ENCODE peak calls at places on chromosomes 7 and 10, in six cellular contexts. K is K562, S is fibroblast of lung, Y is astrocyte, B is hepatocyte, W is GM23248. U is an unnamed sample. For H3K79me2, the result is how much of the 10 kb centered on the place peaks cover.

GRCh38 chr7:90692947-90693346 is 96.8 kb downstream of the CDK14 start:
- DNase-seq in Y (no peak), S (peak), W (peak), B (no peak), K (no peak), U (no peak)

GRCh38 chr7:34066968-34067367 is 161.6 kb downstream of the BMPER start:
- DNase-seq in B (no peak), Y (no peak), S (no peak), W (no peak), K (no peak), U (peak)

GRCh38 chr10:132075909-132076577 is 10.3 kb downstream of the JAKMIP3 start:
- DNase-seq in K (no peak), Y (no peak), S (no peak), B (no peak), W (no peak), U (no peak)

GRCh38 chr10:28105561-28105960 is 106.7 kb upstream of the ODAD2 start:
- DNase-seq in S (no peak), K (no peak), Y (no peak), B (no peak), W (peak), U (no peak)

GRCh38 chr10:30215631-30216030 is 133.4 kb downstream of the MTPAP start:
- DNase-seq in S (no peak), B (no peak), W (peak), Y (no peak), K (no peak), U (no peak)

GRCh38 chr10:98045785-98046389 is 15.5 kb upstream of the CRTAC1 start:
- DNase-seq in K (peak), S (peak), Y (peak), B (peak), W (peak), U (peak)

GRCh38 chr10:32332299-32332750 is 14.6 kb downstream of the EPC1 start:
- DNase-seq in S (peak), B (peak), W (no peak), K (peak), Y (peak), U (peak)

GRCh38 chr7:143284591-143285453 is at the start of gene TMEM139:
- DNase-seq in K (peak), W (peak), Y (no peak), S (no peak), B (peak), U (peak)

GRCh38 chr7:121062684-121063279 is 74.3 kb downstream of the CPED1 start:
- DNase-seq in W (no peak), S (no peak), K (peak), B (no peak), Y (no peak), U (no peak)

GRCh38 chr10:34380816-34381215 is 434.3 kb downstream of the PARD3 start:
- DNase-seq in S (no peak), Y (no peak), K (no peak), B (no peak), W (no peak), U (no peak)

GRCh38 chr7:35003679-35004278 is 33.5 kb downstream of the DPY19L1 start:
- DNase-seq in K (peak), W (peak), B (peak), S (peak), Y (peak), U (peak)

GRCh38 chr10:99926925-99927718 is 82.6 kb downstream of the DNMBP start:
- DNase-seq in W (peak), B (peak), Y (peak), S (peak), K (no peak), U (peak)

GRCh38 chr10:91598211-91598981 is 34.5 kb downstream of the PPP1R3C start:
- DNase-seq in K (no peak), S (peak), W (peak), Y (peak), B (peak), U (peak)

GRCh38 chr10:13632879-13633437 is 46.2 kb downstream of the PRPF18 start:
- DNase-seq in W (no peak), S (no peak), Y (no peak), B (no peak), K (no peak), U (no peak)

GRCh38 chr10:100006241-100006886 is 3.4 kb downstream of the DNMBP start:
- DNase-seq in K (peak), Y (peak), S (peak), B (peak), W (peak), U (peak)

GRCh38 chr7:149886018-149886416 is 12.2 kb downstream of the ATP6V0E2 start:
- DNase-seq in Y (no peak), B (no peak), K (no peak), S (no peak), W (no peak), U (no peak)

GRCh38 chr7:114901771-114902170 is 20.1 kb upstream of the MDFIC start:
- DNase-seq in K (no peak), Y (peak), W (peak), S (peak), B (peak), U (peak)

GRCh38 chr10:124576526-124577420 is 115.2 kb downstream of the LHPP start:
- DNase-seq in S (no peak), Y (no peak), W (no peak), K (no peak), B (no peak), U (no peak)

GRCh38 chr7:36273836-36274235 is 115.8 kb upstream of the ANLN start:
- DNase-seq in W (no peak), S (no peak), B (peak), K (no peak), Y (no peak), U (no peak)

GRCh38 chr10:27709304-27709703 is 36.3 kb downstream of the MKX start:
- DNase-seq in W (no peak), S (no peak), B (no peak), Y (no peak), K (no peak), U (peak)

GRCh38 chr7:75823198-75823910 is 9.7 kb upstream of the CCL24 start:
- DNase-seq in B (no peak), K (no peak), Y (no peak), S (no peak), W (no peak), U (peak)

GRCh38 chr10:87054373-87055295 is 34.5 kb downstream of the FAM25A start:
- DNase-seq in S (peak), W (peak), K (no peak), Y (peak), B (peak), U (no peak)

GRCh38 chr10:21173433-21173963 is 276.4 kb upstream of the NEBL start:
- DNase-seq in Y (no peak), B (peak), K (no peak), W (no peak), S (no peak), U (no peak)

GRCh38 chr10:118741994-118742393 is 12.8 kb downstream of the CACUL1 start:
- DNase-seq in Y (peak), K (no peak), B (no peak), W (no peak), S (peak), U (peak)
- H3K79me2 ChIP-seq in Y (half or more), K (half or more), B (half or more), W (half or more), S (half or more), U (half or more)

GRCh38 chr10:71209324-71210030 is 2.9 kb upstream of the UNC5B start:
- DNase-seq in K (no peak), S (no peak), Y (no peak), W (no peak), B (no peak), U (no peak)
- TF ChIP-seq EZH2 in K (no peak), S (no peak), Y (peak), W (no peak), B (no peak), U (no peak)

GRCh38 chr7:154987571-154987970 is 15.4 kb downstream of the PAXIP1 start:
- DNase-seq in B (no peak), Y (no peak), K (no peak), W (no peak), S (no peak), U (no peak)

GRCh38 chr7:154984601-154985188 is 18.2 kb downstream of the PAXIP1 start:
- DNase-seq in S (no peak), Y (no peak), W (peak), B (no peak), K (no peak), U (no peak)

GRCh38 chr7:154990964-154991514 is 11.9 kb downstream of the PAXIP1 start:
- DNase-seq in W (no peak), S (no peak), Y (no peak), B (no peak), K (no peak), U (no peak)

GRCh38 chr7:154986200-154986599 is 16.7 kb downstream of the PAXIP1 start:
- DNase-seq in W (no peak), Y (no peak), S (no peak), B (no peak), K (no peak), U (no peak)

GRCh38 chr7:154985230-154985629 is 17.7 kb downstream of the PAXIP1 start:
- DNase-seq in W (no peak), Y (no peak), S (no peak), K (no peak), B (no peak), U (no peak)
- H3K79me2 ChIP-seq in W (under half), Y (under half), S (under half), K (under half), B (under half), U (under half)

GRCh38 chr7:27154369-27154768 is 2.0 kb upstream of the HOXA3 start:
- DNase-seq in K (no peak), B (no peak), W (no peak), Y (no peak), S (no peak), U (no peak)

GRCh38 chr7:27155816-27156507 is 513 bp downstream of the HOXA7 start:
- DNase-seq in S (no peak), W (peak), K (no peak), Y (no peak), B (no peak), U (peak)

GRCh38 chr7:27156508-27156898 is at the start of gene HOXA7:
- DNase-seq in Y (no peak), B (no peak), K (no peak), W (peak), S (no peak), U (no peak)

GRCh38 chr7:27153526-27153925 is 1.1 kb upstream of the HOXA3 start:
- DNase-seq in Y (no peak), S (no peak), W (no peak), K (no peak), B (no peak), U (no peak)

DNA sequence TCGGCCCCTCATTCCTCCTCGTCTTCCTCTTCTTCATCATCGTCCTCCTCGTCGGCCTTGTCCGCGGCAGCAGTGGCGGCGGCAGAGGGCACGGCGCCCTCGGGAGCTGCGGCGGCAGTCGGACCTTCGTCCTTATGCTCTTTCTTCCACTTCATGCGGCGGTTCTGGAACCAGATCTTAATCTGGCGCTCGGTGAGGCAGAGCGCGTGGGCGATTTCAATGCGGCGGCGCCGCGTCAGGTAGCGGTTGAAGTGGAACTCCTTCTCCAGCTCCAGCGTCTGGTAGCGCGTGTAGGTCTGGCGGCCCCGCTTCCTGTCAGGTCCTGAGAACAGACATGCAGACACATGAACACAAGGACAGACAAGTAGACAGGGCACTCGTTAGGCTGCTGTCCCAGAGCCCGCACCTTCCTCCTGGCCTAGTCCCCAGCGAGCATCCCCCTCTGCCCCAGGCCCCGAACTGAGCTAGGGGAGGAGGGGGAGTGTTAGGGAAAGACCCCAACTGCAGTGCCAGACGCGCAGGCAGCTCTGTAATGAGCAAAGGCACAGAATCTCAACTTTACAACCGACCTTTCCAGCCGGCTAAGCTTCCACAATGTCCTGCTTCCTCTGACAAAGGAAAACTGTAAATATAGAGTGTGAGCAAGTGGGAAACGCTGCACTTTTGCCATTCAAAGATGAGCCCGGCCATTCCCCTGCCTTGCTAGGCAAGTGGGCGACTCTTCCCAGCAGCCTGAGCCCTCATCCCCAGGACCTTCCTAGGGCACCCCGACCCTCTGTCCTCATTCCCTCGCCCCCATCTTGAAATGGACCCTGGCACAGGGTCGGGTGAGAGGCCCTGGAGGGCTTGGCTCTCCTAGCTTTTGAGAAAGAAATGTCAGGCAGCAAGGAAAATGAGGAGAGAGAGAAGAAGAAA is 1.3 kb downstream of the HOXA7 start:
- DNase-seq in K (no peak), Y (no peak), W (peak), S (no peak), B (no peak), U (no peak)
- TF ChIP-seq EZH2 in K (no peak), Y (peak), W (no peak), S (no peak), B (peak), U (no peak)

GRCh38 chr10:10845826-10846225 is 171.8 kb upstream of the CELF2 start:
- DNase-seq in B (no peak), W (peak), K (no peak), S (no peak), Y (no peak), U (no peak)

GRCh38 chr10:10847313-10847712 is 170.4 kb upstream of the CELF2 start:
- DNase-seq in K (no peak), Y (no peak), W (no peak), S (no peak), B (no peak), U (no peak)

GRCh38 chr10:10848488-10849111 is 169.1 kb upstream of the CELF2 start:
- DNase-seq in B (no peak), Y (no peak), K (no peak), W (no peak), S (no peak), U (no peak)

GRCh38 chr10:10845240-10845639 is 172.4 kb upstream of the CELF2 start:
- DNase-seq in B (no peak), K (no peak), W (no peak), S (no peak), Y (no peak), U (no peak)

DNA sequence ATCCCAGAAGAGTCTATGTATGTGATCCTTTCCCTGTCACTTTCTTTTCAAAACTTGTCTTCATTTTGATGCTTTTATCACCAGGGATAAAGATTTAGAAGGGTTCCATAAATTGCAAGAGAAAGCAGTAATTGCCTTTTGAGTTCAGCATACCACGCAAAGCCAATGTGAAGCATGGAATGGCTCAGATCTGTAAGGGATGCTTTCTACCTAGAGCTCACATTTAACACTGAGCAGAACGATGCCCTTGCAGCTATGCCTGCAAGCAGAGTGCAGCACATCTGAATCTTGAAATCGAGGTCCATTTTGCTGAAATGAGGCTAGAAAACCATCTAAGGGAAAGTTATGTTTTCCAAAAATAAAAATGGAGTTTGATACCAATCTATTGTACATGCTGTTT is 171.2 kb upstream of the CELF2 start:
- DNase-seq in B (no peak), S (no peak), K (no peak), W (no peak), Y (no peak), U (no peak)
- H3K79me2 ChIP-seq in B (under half), S (under half), K (under half), W (under half), Y (under half), U (under half)

GRCh38 chr10:22475857-22476600 is 130.7 kb downstream of the SPAG6 start:
- DNase-seq in K (no peak), S (no peak), B (peak), Y (no peak), W (peak), U (no peak)
- TF ChIP-seq EZH2 in K (no peak), S (peak), B (peak), Y (peak), W (no peak), U (no peak)

DNA sequence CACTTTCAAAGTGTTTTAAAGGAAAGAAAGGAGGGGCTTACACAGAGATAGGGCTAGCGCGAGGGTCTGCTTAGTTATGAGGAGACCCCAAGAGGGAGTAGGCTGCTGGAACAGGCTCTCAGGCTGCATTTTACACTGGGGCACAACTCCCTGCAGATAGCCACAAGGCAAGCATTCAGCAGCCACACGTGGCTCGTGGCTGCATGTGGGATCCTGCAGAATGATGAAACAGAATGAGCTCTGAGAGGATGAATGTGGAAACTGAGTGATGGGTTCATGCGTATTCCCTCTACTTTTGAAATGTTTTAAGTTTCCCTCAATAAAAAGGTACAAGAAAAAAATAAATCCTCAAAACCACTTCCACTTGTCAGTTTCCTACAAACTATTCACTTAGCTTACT is 37.0 kb downstream of the PIP4K2A start:
- DNase-seq in W (no peak), S (no peak), Y (no peak), K (no peak), B (no peak), U (no peak)
- H3K79me2 ChIP-seq in W (half or more), S (under half), Y (half or more), K (half or more), B (half or more), U (half or more)